ENCODE peak calls at places on chromosomes 5 and 9, in six cellular contexts. One of them, this sample, is unnamed. For H3K4me1 and H3K9me3, the result is how much of the 10 kb centered on the place peaks cover.

GRCh38 chr5:52007230-52007858 is 624.1 kb downstream of the ISL1 start:
- DNase-seq in fibroblast of lung: peak
- DNase-seq in colonic mucosa: peak
- DNase-seq in astrocyte: peak
- DNase-seq in body of pancreas: no peak
- DNase-seq in CD4-positive, CD25-positive, alpha-beta regulatory T cell: no peak
- DNase-seq in this sample: no peak

GRCh38 chr5:142104491-142104890 is 4.1 kb upstream of the NDFIP1 start:
- DNase-seq in fibroblast of lung: no peak
- DNase-seq in colonic mucosa: no peak
- DNase-seq in astrocyte: no peak
- DNase-seq in body of pancreas: no peak
- DNase-seq in CD4-positive, CD25-positive, alpha-beta regulatory T cell: peak
- DNase-seq in this sample: no peak

GRCh38 chr9:121217609-121218292 is 16.1 kb upstream of the RAB14 start:
- DNase-seq in fibroblast of lung: peak
- DNase-seq in colonic mucosa: no peak
- DNase-seq in astrocyte: peak
- DNase-seq in body of pancreas: no peak
- DNase-seq in CD4-positive, CD25-positive, alpha-beta regulatory T cell: no peak
- DNase-seq in this sample: no peak

GRCh38 chr5:80711938-80712337 is 57.2 kb upstream of the DHFR start:
- DNase-seq in fibroblast of lung: peak
- DNase-seq in colonic mucosa: no peak
- DNase-seq in astrocyte: no peak
- DNase-seq in body of pancreas: no peak
- DNase-seq in CD4-positive, CD25-positive, alpha-beta regulatory T cell: no peak
- DNase-seq in this sample: no peak

GRCh38 chr9:120477534-120478001 is 102.4 kb downstream of the CDK5RAP2 start:
- DNase-seq in fibroblast of lung: peak
- DNase-seq in colonic mucosa: peak
- DNase-seq in astrocyte: peak
- DNase-seq in body of pancreas: peak
- DNase-seq in CD4-positive, CD25-positive, alpha-beta regulatory T cell: no peak
- DNase-seq in this sample: no peak

GRCh38 chr5:168712280-168712924 is 133.2 kb upstream of the PANK3 start:
- DNase-seq in fibroblast of lung: peak
- DNase-seq in colonic mucosa: no peak
- DNase-seq in astrocyte: peak
- DNase-seq in body of pancreas: no peak
- DNase-seq in CD4-positive, CD25-positive, alpha-beta regulatory T cell: no peak
- DNase-seq in this sample: no peak

GRCh38 chr9:22119537-22120167 is 110.5 kb upstream of the CDKN2B start:
- DNase-seq in fibroblast of lung: no peak
- DNase-seq in colonic mucosa: no peak
- DNase-seq in astrocyte: no peak
- DNase-seq in body of pancreas: no peak
- DNase-seq in CD4-positive, CD25-positive, alpha-beta regulatory T cell: no peak
- DNase-seq in this sample: no peak

GRCh38 chr5:66967102-66967501 is 229.5 kb downstream of the CD180 start:
- DNase-seq in fibroblast of lung: peak
- DNase-seq in colonic mucosa: no peak
- DNase-seq in astrocyte: peak
- DNase-seq in body of pancreas: no peak
- DNase-seq in CD4-positive, CD25-positive, alpha-beta regulatory T cell: no peak
- DNase-seq in this sample: no peak

GRCh38 chr9:125361837-125362531 is 100.4 kb downstream of the GAPVD1 start:
- DNase-seq in fibroblast of lung: no peak
- DNase-seq in colonic mucosa: no peak
- DNase-seq in astrocyte: no peak
- DNase-seq in body of pancreas: no peak
- DNase-seq in CD4-positive, CD25-positive, alpha-beta regulatory T cell: no peak
- DNase-seq in this sample: no peak

GRCh38 chr5:138352071-138352721 is at the start of gene KDM3B:
- DNase-seq in fibroblast of lung: peak
- DNase-seq in colonic mucosa: peak
- DNase-seq in astrocyte: peak
- DNase-seq in body of pancreas: peak
- DNase-seq in CD4-positive, CD25-positive, alpha-beta regulatory T cell: peak
- DNase-seq in this sample: peak

GRCh38 chr5:126093041-126093440 is 330.2 kb upstream of the GRAMD2B start:
- DNase-seq in fibroblast of lung: no peak
- DNase-seq in colonic mucosa: no peak
- DNase-seq in astrocyte: no peak
- DNase-seq in body of pancreas: no peak
- DNase-seq in CD4-positive, CD25-positive, alpha-beta regulatory T cell: no peak
- DNase-seq in this sample: no peak

GRCh38 chr9:86966852-86967511 is 19.7 kb upstream of the GAS1 start:
- DNase-seq in fibroblast of lung: no peak
- DNase-seq in colonic mucosa: no peak
- DNase-seq in astrocyte: no peak
- DNase-seq in body of pancreas: no peak
- DNase-seq in CD4-positive, CD25-positive, alpha-beta regulatory T cell: no peak
- DNase-seq in this sample: no peak

GRCh38 chr5:107474724-107475489 is 195.8 kb downstream of the EFNA5 start:
- DNase-seq in fibroblast of lung: no peak
- DNase-seq in colonic mucosa: no peak
- DNase-seq in astrocyte: no peak
- DNase-seq in body of pancreas: no peak
- DNase-seq in CD4-positive, CD25-positive, alpha-beta regulatory T cell: no peak
- DNase-seq in this sample: no peak

GRCh38 chr9:36286388-36286787 is 28.1 kb upstream of the GNE start:
- DNase-seq in fibroblast of lung: no peak
- DNase-seq in colonic mucosa: no peak
- DNase-seq in astrocyte: no peak
- DNase-seq in body of pancreas: no peak
- DNase-seq in CD4-positive, CD25-positive, alpha-beta regulatory T cell: no peak
- DNase-seq in this sample: no peak

GRCh38 chr9:36278243-36278642 is 20.0 kb upstream of the GNE start:
- DNase-seq in fibroblast of lung: no peak
- DNase-seq in colonic mucosa: no peak
- DNase-seq in astrocyte: no peak
- DNase-seq in body of pancreas: no peak
- DNase-seq in CD4-positive, CD25-positive, alpha-beta regulatory T cell: no peak
- DNase-seq in this sample: no peak

GRCh38 chr9:36284226-36284625 is 26.0 kb upstream of the GNE start:
- DNase-seq in fibroblast of lung: peak
- DNase-seq in colonic mucosa: no peak
- DNase-seq in astrocyte: peak
- DNase-seq in body of pancreas: no peak
- DNase-seq in CD4-positive, CD25-positive, alpha-beta regulatory T cell: no peak
- DNase-seq in this sample: no peak

GRCh38 chr9:36280989-36281388 is 22.7 kb upstream of the GNE start:
- DNase-seq in fibroblast of lung: no peak
- DNase-seq in colonic mucosa: no peak
- DNase-seq in astrocyte: no peak
- DNase-seq in body of pancreas: no peak
- DNase-seq in CD4-positive, CD25-positive, alpha-beta regulatory T cell: no peak
- DNase-seq in this sample: no peak

GRCh38 chr9:36282275-36282674 is 24.0 kb upstream of the GNE start:
- DNase-seq in fibroblast of lung: no peak
- DNase-seq in colonic mucosa: no peak
- DNase-seq in astrocyte: no peak
- DNase-seq in body of pancreas: no peak
- DNase-seq in CD4-positive, CD25-positive, alpha-beta regulatory T cell: no peak
- DNase-seq in this sample: no peak
- H3K4me1 ChIP-seq in fibroblast of lung: under half
- H3K4me1 ChIP-seq in colonic mucosa: under half
- H3K4me1 ChIP-seq in astrocyte: under half
- H3K4me1 ChIP-seq in body of pancreas: under half
- H3K4me1 ChIP-seq in CD4-positive, CD25-positive, alpha-beta regulatory T cell: under half
- H3K4me1 ChIP-seq in this sample: under half

GRCh38 chr5:31936699-31937098 is 237.4 kb downstream of the GOLPH3 start:
- DNase-seq in fibroblast of lung: no peak
- DNase-seq in colonic mucosa: no peak
- DNase-seq in astrocyte: no peak
- DNase-seq in body of pancreas: no peak
- DNase-seq in CD4-positive, CD25-positive, alpha-beta regulatory T cell: no peak
- DNase-seq in this sample: no peak

GRCh38 chr5:31939151-31939550 is 235.0 kb downstream of the GOLPH3 start:
- DNase-seq in fibroblast of lung: no peak
- DNase-seq in colonic mucosa: no peak
- DNase-seq in astrocyte: no peak
- DNase-seq in body of pancreas: no peak
- DNase-seq in CD4-positive, CD25-positive, alpha-beta regulatory T cell: no peak
- DNase-seq in this sample: no peak

GRCh38 chr5:31937226-31937625 is 236.9 kb downstream of the GOLPH3 start:
- DNase-seq in fibroblast of lung: no peak
- DNase-seq in colonic mucosa: no peak
- DNase-seq in astrocyte: no peak
- DNase-seq in body of pancreas: no peak
- DNase-seq in CD4-positive, CD25-positive, alpha-beta regulatory T cell: no peak
- DNase-seq in this sample: no peak

GRCh38 chr5:31935702-31936347 is 238.3 kb downstream of the GOLPH3 start:
- DNase-seq in fibroblast of lung: no peak
- DNase-seq in colonic mucosa: no peak
- DNase-seq in astrocyte: no peak
- DNase-seq in body of pancreas: no peak
- DNase-seq in CD4-positive, CD25-positive, alpha-beta regulatory T cell: no peak
- DNase-seq in this sample: no peak

DNA sequence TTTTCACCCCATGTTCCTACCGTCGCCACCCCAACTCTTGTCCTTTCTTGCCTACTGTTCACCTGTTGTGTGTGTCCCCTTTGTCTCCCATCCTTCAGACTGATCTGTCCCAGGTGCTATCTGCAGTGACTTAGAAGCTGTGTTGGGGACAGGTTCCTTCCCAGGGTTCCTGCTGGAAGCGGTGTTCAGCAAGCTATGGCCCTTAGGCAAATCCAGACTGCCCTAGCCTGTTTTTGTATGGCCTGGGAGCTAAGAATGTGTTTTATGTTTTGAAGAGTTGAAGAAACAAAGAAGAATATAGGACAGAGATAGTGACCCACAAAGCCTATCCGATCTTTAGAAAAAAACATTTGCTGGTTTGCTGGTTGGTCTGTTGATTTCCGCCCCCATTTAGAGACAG is 236.4 kb downstream of the GOLPH3 start:
- DNase-seq in fibroblast of lung: no peak
- DNase-seq in colonic mucosa: no peak
- DNase-seq in astrocyte: no peak
- DNase-seq in body of pancreas: no peak
- DNase-seq in CD4-positive, CD25-positive, alpha-beta regulatory T cell: no peak
- DNase-seq in this sample: no peak
- H3K9me3 ChIP-seq in fibroblast of lung: under half
- H3K9me3 ChIP-seq in colonic mucosa: under half
- H3K9me3 ChIP-seq in astrocyte: under half
- H3K9me3 ChIP-seq in body of pancreas: under half
- H3K9me3 ChIP-seq in CD4-positive, CD25-positive, alpha-beta regulatory T cell: under half
- H3K9me3 ChIP-seq in this sample: under half

GRCh38 chr5:119321569-119322311 is 34.1 kb upstream of the TNFAIP8 start:
- DNase-seq in fibroblast of lung: no peak
- DNase-seq in colonic mucosa: no peak
- DNase-seq in astrocyte: no peak
- DNase-seq in body of pancreas: no peak
- DNase-seq in CD4-positive, CD25-positive, alpha-beta regulatory T cell: no peak
- DNase-seq in this sample: no peak

GRCh38 chr5:119322948-119323629 is 32.7 kb upstream of the TNFAIP8 start:
- DNase-seq in fibroblast of lung: no peak
- DNase-seq in colonic mucosa: no peak
- DNase-seq in astrocyte: no peak
- DNase-seq in body of pancreas: no peak
- DNase-seq in CD4-positive, CD25-positive, alpha-beta regulatory T cell: no peak
- DNase-seq in this sample: no peak

GRCh38 chr5:119322312-119322947 is 33.4 kb upstream of the TNFAIP8 start:
- DNase-seq in fibroblast of lung: no peak
- DNase-seq in colonic mucosa: no peak
- DNase-seq in astrocyte: no peak
- DNase-seq in body of pancreas: no peak
- DNase-seq in CD4-positive, CD25-positive, alpha-beta regulatory T cell: no peak
- DNase-seq in this sample: no peak

GRCh38 chr5:119324842-119325241 is 31.0 kb upstream of the TNFAIP8 start:
- DNase-seq in fibroblast of lung: no peak
- DNase-seq in colonic mucosa: no peak
- DNase-seq in astrocyte: no peak
- DNase-seq in body of pancreas: no peak
- DNase-seq in CD4-positive, CD25-positive, alpha-beta regulatory T cell: no peak
- DNase-seq in this sample: no peak

DNA sequence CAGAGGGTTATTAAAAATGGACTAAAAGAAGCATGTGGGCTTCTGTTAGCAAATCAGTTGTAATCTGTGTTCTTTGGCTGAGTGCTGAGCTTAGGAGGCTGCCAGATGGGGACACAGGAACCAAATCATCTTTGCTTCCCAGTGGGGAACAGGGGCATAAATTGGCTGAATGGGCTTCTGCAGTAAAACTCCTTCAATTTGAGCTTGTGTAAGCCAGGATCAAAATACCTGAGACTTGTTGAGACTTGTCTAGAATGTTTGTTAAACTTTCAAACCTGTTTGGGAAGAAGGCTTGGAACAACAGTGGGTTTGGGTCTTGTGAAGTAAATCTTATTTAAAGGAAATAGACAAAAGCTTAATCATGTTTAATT is 32.2 kb upstream of the TNFAIP8 start:
- DNase-seq in fibroblast of lung: peak
- DNase-seq in colonic mucosa: no peak
- DNase-seq in astrocyte: peak
- DNase-seq in body of pancreas: no peak
- DNase-seq in CD4-positive, CD25-positive, alpha-beta regulatory T cell: no peak
- DNase-seq in this sample: no peak
- H3K4me1 ChIP-seq in fibroblast of lung: under half
- H3K4me1 ChIP-seq in colonic mucosa: under half
- H3K4me1 ChIP-seq in astrocyte: under half
- H3K4me1 ChIP-seq in body of pancreas: under half
- H3K4me1 ChIP-seq in CD4-positive, CD25-positive, alpha-beta regulatory T cell: half or more
- H3K4me1 ChIP-seq in this sample: under half

GRCh38 chr9:11973011-11973410 is 720.2 kb upstream of the TYRP1 start:
- DNase-seq in fibroblast of lung: peak
- DNase-seq in colonic mucosa: no peak
- DNase-seq in astrocyte: peak
- DNase-seq in body of pancreas: no peak
- DNase-seq in CD4-positive, CD25-positive, alpha-beta regulatory T cell: no peak
- DNase-seq in this sample: no peak

GRCh38 chr9:11973511-11973910 is 719.7 kb upstream of the TYRP1 start:
- DNase-seq in fibroblast of lung: no peak
- DNase-seq in colonic mucosa: no peak
- DNase-seq in astrocyte: no peak
- DNase-seq in body of pancreas: no peak
- DNase-seq in CD4-positive, CD25-positive, alpha-beta regulatory T cell: no peak
- DNase-seq in this sample: no peak
- H3K9me3 ChIP-seq in fibroblast of lung: under half
- H3K9me3 ChIP-seq in colonic mucosa: under half
- H3K9me3 ChIP-seq in astrocyte: under half
- H3K9me3 ChIP-seq in body of pancreas: under half
- H3K9me3 ChIP-seq in CD4-positive, CD25-positive, alpha-beta regulatory T cell: under half
- H3K9me3 ChIP-seq in this sample: under half

GRCh38 chr9:113598451-113598850 is 134.9 kb downstream of the RGS3 start:
- DNase-seq in fibroblast of lung: no peak
- DNase-seq in colonic mucosa: no peak
- DNase-seq in astrocyte: no peak
- DNase-seq in body of pancreas: no peak
- DNase-seq in CD4-positive, CD25-positive, alpha-beta regulatory T cell: no peak
- DNase-seq in this sample: no peak
- H3K4me1 ChIP-seq in fibroblast of lung: half or more
- H3K4me1 ChIP-seq in colonic mucosa: under half
- H3K4me1 ChIP-seq in astrocyte: half or more
- H3K4me1 ChIP-seq in body of pancreas: half or more
- H3K4me1 ChIP-seq in CD4-positive, CD25-positive, alpha-beta regulatory T cell: under half
- H3K4me1 ChIP-seq in this sample: under half

DNA sequence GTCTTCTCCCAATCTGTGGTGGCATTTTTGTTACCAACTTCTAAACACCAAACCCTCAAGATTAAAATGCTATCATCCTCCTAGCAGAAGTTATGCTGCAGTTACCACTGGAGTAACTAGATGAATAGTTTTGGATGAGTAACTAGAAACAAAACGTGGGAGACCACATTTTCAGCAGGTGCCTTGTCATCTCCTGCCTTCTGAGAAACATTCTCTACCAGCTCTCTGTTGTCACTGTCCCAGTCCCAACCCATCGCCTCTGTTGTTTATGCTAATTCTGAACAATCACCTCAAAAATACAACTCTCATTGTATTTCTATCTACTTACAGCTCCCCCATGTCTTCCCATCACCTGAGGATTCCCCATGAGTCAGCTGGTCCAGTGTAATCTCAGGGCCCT is 652.5 kb upstream of the ADAMTS16 start:
- DNase-seq in fibroblast of lung: no peak
- DNase-seq in colonic mucosa: no peak
- DNase-seq in astrocyte: no peak
- DNase-seq in body of pancreas: no peak
- DNase-seq in CD4-positive, CD25-positive, alpha-beta regulatory T cell: no peak
- DNase-seq in this sample: no peak
- H3K9me3 ChIP-seq in fibroblast of lung: under half
- H3K9me3 ChIP-seq in colonic mucosa: under half
- H3K9me3 ChIP-seq in astrocyte: under half
- H3K9me3 ChIP-seq in body of pancreas: under half
- H3K9me3 ChIP-seq in CD4-positive, CD25-positive, alpha-beta regulatory T cell: under half
- H3K9me3 ChIP-seq in this sample: under half